ENCODE peak calls at places on chromosomes 1 and 21, in nine cellular contexts. One of them, this sample, is unnamed.

GRCh38 chr21:23402929-23403520 is 2204.3 kb downstream of the MRPL39 start:
- DNase-seq in activated T-cell treated with anti-CD3 and anti-CD28 coated beads, Interleukin-2, amount 50 U/mL, for 72 hours: no peak
- DNase-seq in adipocyte: no peak
- DNase-seq in iris pigment epithelial cell: no peak
- DNase-seq in Kasumi-1: no peak
- DNase-seq in T follicular helper cell: no peak
- DNase-seq in CD4-positive, CD25-positive, alpha-beta regulatory T cell: no peak
- DNase-seq in skeletal muscle cell: no peak
- DNase-seq in stimulated activated CD8-positive, alpha-beta memory T cell treated with anti-CD3 and anti-CD28 coated beads, Interleukin-4, amount 100 ng/mL, for 4 hours: no peak
- DNase-seq in this sample: no peak

GRCh38 chr1:53183277-53183990 is 13.2 kb upstream of the CPT2 start:
- DNase-seq in T follicular helper cell: no peak
- DNase-seq in iris pigment epithelial cell: no peak
- DNase-seq in Kasumi-1: no peak
- DNase-seq in CD4-positive, CD25-positive, alpha-beta regulatory T cell: no peak
- DNase-seq in stimulated activated CD8-positive, alpha-beta memory T cell treated with anti-CD3 and anti-CD28 coated beads, Interleukin-4, amount 100 ng/mL, for 4 hours: no peak
- DNase-seq in skeletal muscle cell: no peak
- DNase-seq in adipocyte: no peak
- DNase-seq in activated T-cell treated with anti-CD3 and anti-CD28 coated beads, Interleukin-2, amount 50 U/mL, for 72 hours: no peak
- DNase-seq in this sample: no peak

GRCh38 chr1:66758247-66758755 is 6.0 kb downstream of the DYNLT5 start:
- DNase-seq in stimulated activated CD8-positive, alpha-beta memory T cell treated with anti-CD3 and anti-CD28 coated beads, Interleukin-4, amount 100 ng/mL, for 4 hours: no peak
- DNase-seq in skeletal muscle cell: no peak
- DNase-seq in iris pigment epithelial cell: peak; percentile 29
- DNase-seq in Kasumi-1: peak; percentile 51
- DNase-seq in adipocyte: no peak
- DNase-seq in activated T-cell treated with anti-CD3 and anti-CD28 coated beads, Interleukin-2, amount 50 U/mL, for 72 hours: no peak
- DNase-seq in CD4-positive, CD25-positive, alpha-beta regulatory T cell: no peak
- DNase-seq in T follicular helper cell: no peak
- DNase-seq in this sample: no peak

GRCh38 chr1:9500756-9501754 is 38.2 kb upstream of the SLC25A33 start:
- DNase-seq in adipocyte: no peak
- DNase-seq in CD4-positive, CD25-positive, alpha-beta regulatory T cell: no peak
- DNase-seq in activated T-cell treated with anti-CD3 and anti-CD28 coated beads, Interleukin-2, amount 50 U/mL, for 72 hours: no peak
- DNase-seq in T follicular helper cell: no peak
- DNase-seq in iris pigment epithelial cell: no peak
- DNase-seq in skeletal muscle cell: no peak
- DNase-seq in stimulated activated CD8-positive, alpha-beta memory T cell treated with anti-CD3 and anti-CD28 coated beads, Interleukin-4, amount 100 ng/mL, for 4 hours: no peak
- DNase-seq in Kasumi-1: no peak
- DNase-seq in this sample: no peak

GRCh38 chr1:1240822-1241587 is 5.5 kb downstream of the C1QTNF12 start:
- DNase-seq in skeletal muscle cell: no peak
- DNase-seq in Kasumi-1: peak; percentile 30
- DNase-seq in iris pigment epithelial cell: no peak
- DNase-seq in CD4-positive, CD25-positive, alpha-beta regulatory T cell: no peak
- DNase-seq in stimulated activated CD8-positive, alpha-beta memory T cell treated with anti-CD3 and anti-CD28 coated beads, Interleukin-4, amount 100 ng/mL, for 4 hours: no peak
- DNase-seq in adipocyte: no peak
- DNase-seq in activated T-cell treated with anti-CD3 and anti-CD28 coated beads, Interleukin-2, amount 50 U/mL, for 72 hours: no peak
- DNase-seq in T follicular helper cell: no peak
- DNase-seq in this sample: no peak

GRCh38 chr1:204377800-204378608 is 18.3 kb upstream of the PLEKHA6 start:
- DNase-seq in skeletal muscle cell: no peak
- DNase-seq in T follicular helper cell: peak; percentile 10
- DNase-seq in Kasumi-1: peak; percentile 23
- DNase-seq in stimulated activated CD8-positive, alpha-beta memory T cell treated with anti-CD3 and anti-CD28 coated beads, Interleukin-4, amount 100 ng/mL, for 4 hours: no peak
- DNase-seq in iris pigment epithelial cell: peak; percentile 9
- DNase-seq in adipocyte: peak; percentile 52
- DNase-seq in activated T-cell treated with anti-CD3 and anti-CD28 coated beads, Interleukin-2, amount 50 U/mL, for 72 hours: peak; percentile 59
- DNase-seq in CD4-positive, CD25-positive, alpha-beta regulatory T cell: peak; percentile 18
- DNase-seq in this sample: peak; percentile 58

GRCh38 chr1:66476774-66477173 is 57.2 kb upstream of the SGIP1 start:
- DNase-seq in T follicular helper cell: no peak
- DNase-seq in Kasumi-1: no peak
- DNase-seq in iris pigment epithelial cell: peak; percentile 46
- DNase-seq in CD4-positive, CD25-positive, alpha-beta regulatory T cell: no peak
- DNase-seq in adipocyte: peak; percentile 61
- DNase-seq in skeletal muscle cell: no peak
- DNase-seq in activated T-cell treated with anti-CD3 and anti-CD28 coated beads, Interleukin-2, amount 50 U/mL, for 72 hours: no peak
- DNase-seq in stimulated activated CD8-positive, alpha-beta memory T cell treated with anti-CD3 and anti-CD28 coated beads, Interleukin-4, amount 100 ng/mL, for 4 hours: no peak
- DNase-seq in this sample: no peak

GRCh38 chr1:216600730-216601426 is 122.4 kb downstream of the ESRRG start:
- DNase-seq in CD4-positive, CD25-positive, alpha-beta regulatory T cell: no peak
- DNase-seq in stimulated activated CD8-positive, alpha-beta memory T cell treated with anti-CD3 and anti-CD28 coated beads, Interleukin-4, amount 100 ng/mL, for 4 hours: no peak
- DNase-seq in Kasumi-1: peak; percentile 32
- DNase-seq in adipocyte: peak; percentile 93
- DNase-seq in T follicular helper cell: no peak
- DNase-seq in skeletal muscle cell: peak; percentile 39
- DNase-seq in iris pigment epithelial cell: peak; percentile 78
- DNase-seq in activated T-cell treated with anti-CD3 and anti-CD28 coated beads, Interleukin-2, amount 50 U/mL, for 72 hours: no peak
- DNase-seq in this sample: no peak

GRCh38 chr1:221727146-221728036 is 14.5 kb downstream of the DUSP10 start:
- DNase-seq in activated T-cell treated with anti-CD3 and anti-CD28 coated beads, Interleukin-2, amount 50 U/mL, for 72 hours: no peak
- DNase-seq in stimulated activated CD8-positive, alpha-beta memory T cell treated with anti-CD3 and anti-CD28 coated beads, Interleukin-4, amount 100 ng/mL, for 4 hours: no peak
- DNase-seq in skeletal muscle cell: no peak
- DNase-seq in CD4-positive, CD25-positive, alpha-beta regulatory T cell: no peak
- DNase-seq in Kasumi-1: no peak
- DNase-seq in adipocyte: no peak
- DNase-seq in iris pigment epithelial cell: no peak
- DNase-seq in T follicular helper cell: no peak
- DNase-seq in this sample: no peak

GRCh38 chr1:89810880-89811279 is 10.0 kb upstream of the LRRC8D start:
- DNase-seq in adipocyte: peak; percentile 19
- DNase-seq in skeletal muscle cell: no peak
- DNase-seq in stimulated activated CD8-positive, alpha-beta memory T cell treated with anti-CD3 and anti-CD28 coated beads, Interleukin-4, amount 100 ng/mL, for 4 hours: no peak
- DNase-seq in CD4-positive, CD25-positive, alpha-beta regulatory T cell: no peak
- DNase-seq in iris pigment epithelial cell: no peak
- DNase-seq in T follicular helper cell: no peak
- DNase-seq in activated T-cell treated with anti-CD3 and anti-CD28 coated beads, Interleukin-2, amount 50 U/mL, for 72 hours: no peak
- DNase-seq in Kasumi-1: no peak
- DNase-seq in this sample: no peak

GRCh38 chr1:63863137-63863536 is 89.3 kb downstream of the ROR1 start:
- DNase-seq in skeletal muscle cell: no peak
- DNase-seq in activated T-cell treated with anti-CD3 and anti-CD28 coated beads, Interleukin-2, amount 50 U/mL, for 72 hours: no peak
- DNase-seq in Kasumi-1: no peak
- DNase-seq in T follicular helper cell: no peak
- DNase-seq in stimulated activated CD8-positive, alpha-beta memory T cell treated with anti-CD3 and anti-CD28 coated beads, Interleukin-4, amount 100 ng/mL, for 4 hours: no peak
- DNase-seq in CD4-positive, CD25-positive, alpha-beta regulatory T cell: no peak
- DNase-seq in adipocyte: no peak
- DNase-seq in iris pigment epithelial cell: no peak
- DNase-seq in this sample: no peak

GRCh38 chr1:95229042-95229441 is 5.0 kb upstream of the RWDD3 start:
- DNase-seq in T follicular helper cell: no peak
- DNase-seq in Kasumi-1: no peak
- DNase-seq in stimulated activated CD8-positive, alpha-beta memory T cell treated with anti-CD3 and anti-CD28 coated beads, Interleukin-4, amount 100 ng/mL, for 4 hours: no peak
- DNase-seq in iris pigment epithelial cell: no peak
- DNase-seq in adipocyte: no peak
- DNase-seq in CD4-positive, CD25-positive, alpha-beta regulatory T cell: no peak
- DNase-seq in activated T-cell treated with anti-CD3 and anti-CD28 coated beads, Interleukin-2, amount 50 U/mL, for 72 hours: no peak
- DNase-seq in skeletal muscle cell: no peak
- DNase-seq in this sample: no peak

GRCh38 chr1:161730050-161730564 is 8.8 kb downstream of the FCRLB start:
- DNase-seq in iris pigment epithelial cell: peak; percentile 78
- DNase-seq in adipocyte: no peak
- DNase-seq in Kasumi-1: peak; percentile 24
- DNase-seq in stimulated activated CD8-positive, alpha-beta memory T cell treated with anti-CD3 and anti-CD28 coated beads, Interleukin-4, amount 100 ng/mL, for 4 hours: no peak
- DNase-seq in CD4-positive, CD25-positive, alpha-beta regulatory T cell: no peak
- DNase-seq in skeletal muscle cell: no peak
- DNase-seq in activated T-cell treated with anti-CD3 and anti-CD28 coated beads, Interleukin-2, amount 50 U/mL, for 72 hours: peak; percentile 57
- DNase-seq in T follicular helper cell: no peak
- DNase-seq in this sample: peak; percentile 60

GRCh38 chr1:153397924-153398651 is 7.2 kb upstream of the S100A8 start:
- DNase-seq in iris pigment epithelial cell: no peak
- DNase-seq in stimulated activated CD8-positive, alpha-beta memory T cell treated with anti-CD3 and anti-CD28 coated beads, Interleukin-4, amount 100 ng/mL, for 4 hours: no peak
- DNase-seq in T follicular helper cell: no peak
- DNase-seq in adipocyte: no peak
- DNase-seq in skeletal muscle cell: no peak
- DNase-seq in CD4-positive, CD25-positive, alpha-beta regulatory T cell: no peak
- DNase-seq in activated T-cell treated with anti-CD3 and anti-CD28 coated beads, Interleukin-2, amount 50 U/mL, for 72 hours: no peak
- DNase-seq in Kasumi-1: no peak
- DNase-seq in this sample: no peak

This sample was measured in activated CD4-positive, alpha-beta memory T cell treated with anti-CD3 and anti-CD28 coated beads for 36 hours.